ENCODE peak calls at places on chromosomes 6 and 20, in eight cellular contexts. Z, E, J, O, W, F, L and P are unnamed samples.

GRCh38 chr6:36595168-36595818 is 1.1 kb downstream of the SRSF3 start:
- DNase-seq in W (peak; percentile 56), E (no peak), L (no peak), Z (no peak), F (peak; percentile 53), J (no peak), O (no peak), P (no peak)

GRCh38 chr6:56552212-56553130 is 90.2 kb downstream of the DST start:
- DNase-seq in L (no peak), W (no peak), E (no peak), Z (no peak), O (no peak), J (no peak), F (peak; percentile 10), P (no peak)

GRCh38 chr20:39429716-39430115 is 467.6 kb downstream of the DHX35 start:
- DNase-seq in F (no peak), L (no peak), E (no peak), Z (no peak), O (no peak), W (no peak), J (no peak), P (no peak)

GRCh38 chr6:1817033-1817761 is 207.5 kb downstream of the FOXC1 start:
- DNase-seq in J (no peak), F (no peak), O (no peak), Z (no peak), E (no peak), W (no peak), L (no peak), P (no peak)

GRCh38 chr6:55617272-55617671 is 38.3 kb upstream of the HMGCLL1 start:
- DNase-seq in L (no peak), J (no peak), E (no peak), W (peak; percentile 53), Z (peak; percentile 31), F (no peak), O (no peak), P (no peak)

GRCh38 chr6:15089569-15090144 is 156.2 kb upstream of the JARID2 start:
- DNase-seq in L (no peak), W (no peak), F (peak; percentile 69), E (no peak), O (peak; percentile 88), J (no peak), Z (peak; percentile 33), P (no peak)

GRCh38 chr6:19734519-19734918 is 102.7 kb upstream of the ID4 start:
- DNase-seq in W (no peak), L (no peak), E (no peak), O (no peak), J (no peak), F (no peak), Z (no peak), P (no peak)

GRCh38 chr6:10556496-10557391 is 35.6 kb downstream of the GCNT2 start:
- DNase-seq in F (peak; percentile 46), Z (peak; percentile 19), O (no peak), L (no peak), J (no peak), E (no peak), W (no peak), P (no peak)

GRCh38 chr6:2883673-2884072 is 19.4 kb downstream of the SERPINB9 start:
- DNase-seq in F (no peak), Z (no peak), J (no peak), O (no peak), E (no peak), L (no peak), W (no peak), P (no peak)

GRCh38 chr6:145189836-145190235 is 545.5 kb downstream of the EPM2A start:
- DNase-seq in E (no peak), W (no peak), F (no peak), J (no peak), O (no peak), L (no peak), Z (no peak), P (no peak)

GRCh38 chr6:159679091-159680077 is 13.7 kb downstream of the SOD2 start:
- DNase-seq in O (no peak), W (no peak), F (no peak), Z (no peak), L (no peak), E (no peak), J (no peak), P (no peak)

GRCh38 chr6:125910518-125910917 is 46.1 kb upstream of the HINT3 start:
- DNase-seq in F (no peak), Z (no peak), O (no peak), L (no peak), W (no peak), J (no peak), E (no peak), P (no peak)

GRCh38 chr6:44431118-44431725 is 43.7 kb downstream of the CDC5L start:
- DNase-seq in J (no peak), Z (no peak), O (no peak), W (peak; percentile 78), E (peak; percentile 12), F (peak; percentile 42), L (no peak), P (no peak)

GRCh38 chr6:133241901-133242760 is 974 bp downstream of the EYA4 start:
- DNase-seq in W (no peak), Z (no peak), J (no peak), O (no peak), L (no peak), E (no peak), F (peak; percentile 19), P (peak; percentile 19)

GRCh38 chr20:37816003-37816402 is 86.9 kb upstream of the VSTM2L start:
- DNase-seq in O (no peak), E (no peak), Z (peak; percentile 56), L (no peak), W (no peak), J (no peak), F (no peak), P (no peak)

GRCh38 chr20:22583773-22584629 is at the start of gene FOXA2:
- DNase-seq in E (no peak), L (no peak), W (no peak), J (no peak), Z (peak; percentile 67), O (no peak), F (peak; percentile 80), P (no peak)

GRCh38 chr6:47479156-47479541 is 1.6 kb downstream of the CD2AP start:
- DNase-seq in Z (no peak), J (no peak), O (no peak), F (no peak), W (peak; percentile 78), E (no peak), L (no peak), P (no peak)

GRCh38 chr20:51966296-51966971 is 164.1 kb upstream of the SALL4 start:
- DNase-seq in L (no peak), Z (no peak), W (peak; percentile 58), O (no peak), F (peak; percentile 56), E (no peak), J (no peak), P (no peak)

GRCh38 chr20:37344506-37345338 is 1.2 kb upstream of the SRC start:
- DNase-seq in E (no peak), J (peak; percentile 19), W (no peak), O (no peak), F (no peak), L (no peak), Z (no peak), P (no peak)